ENCODE peak calls at places on chromosome 1, in eight cellular contexts. One of them, this sample, is unnamed.
A peak's percentile ranks its signal among the peaks of the same experiment; 100 is the strongest.

GRCh38 chr1:94543003-94543402 is 1.4 kb upstream of the F3 start:
- DNase-seq in esophagus muscularis mucosa: no peak
- DNase-seq in breast epithelium: no peak
- DNase-seq in stomach: no peak
- DNase-seq in HCT116: no peak
- DNase-seq in prostate gland: no peak
- DNase-seq in spleen: no peak
- DNase-seq in HepG2: no peak
- DNase-seq in this sample: no peak

GRCh38 chr1:44489481-44489880 is 84.4 kb downstream of the RNF220 start:
- DNase-seq in stomach: no peak
- DNase-seq in HepG2: no peak
- DNase-seq in prostate gland: no peak
- DNase-seq in breast epithelium: no peak
- DNase-seq in HCT116: no peak
- DNase-seq in spleen: no peak
- DNase-seq in esophagus muscularis mucosa: no peak
- DNase-seq in this sample: no peak

GRCh38 chr1:101137144-101138126 is 99.4 kb upstream of the S1PR1 start:
- DNase-seq in prostate gland: no peak
- DNase-seq in HepG2: peak; percentile 53
- DNase-seq in stomach: no peak
- DNase-seq in breast epithelium: no peak
- DNase-seq in esophagus muscularis mucosa: no peak
- DNase-seq in spleen: no peak
- DNase-seq in HCT116: no peak
- DNase-seq in this sample: no peak

GRCh38 chr1:107135466-107135865 is 5.4 kb upstream of the NTNG1 start:
- DNase-seq in HepG2: peak; percentile 3
- DNase-seq in stomach: no peak
- DNase-seq in prostate gland: no peak
- DNase-seq in HCT116: no peak
- DNase-seq in esophagus muscularis mucosa: no peak
- DNase-seq in spleen: no peak
- DNase-seq in breast epithelium: no peak
- DNase-seq in this sample: no peak

GRCh38 chr1:163535807-163536206 is 214.1 kb downstream of the NUF2 start:
- DNase-seq in HepG2: no peak
- DNase-seq in HCT116: peak; percentile 10
- DNase-seq in esophagus muscularis mucosa: no peak
- DNase-seq in breast epithelium: no peak
- DNase-seq in prostate gland: no peak
- DNase-seq in stomach: no peak
- DNase-seq in spleen: no peak
- DNase-seq in this sample: no peak

GRCh38 chr1:226653311-226653921 is 85.7 kb downstream of the ITPKB start:
- DNase-seq in spleen: peak; percentile 89
- DNase-seq in HCT116: no peak
- DNase-seq in esophagus muscularis mucosa: no peak
- DNase-seq in breast epithelium: no peak
- DNase-seq in stomach: no peak
- DNase-seq in prostate gland: no peak
- DNase-seq in HepG2: no peak
- DNase-seq in this sample: peak; percentile 60

GRCh38 chr1:215992620-215993019 is 425.5 kb downstream of the KCTD3 start:
- DNase-seq in spleen: no peak
- DNase-seq in HCT116: no peak
- DNase-seq in esophagus muscularis mucosa: no peak
- DNase-seq in prostate gland: no peak
- DNase-seq in HepG2: peak; percentile 1
- DNase-seq in stomach: no peak
- DNase-seq in breast epithelium: no peak
- DNase-seq in this sample: no peak

GRCh38 chr1:243748706-243749283 is 101.2 kb downstream of the AKT3 start:
- DNase-seq in breast epithelium: no peak
- DNase-seq in stomach: no peak
- DNase-seq in HepG2: peak; percentile 49
- DNase-seq in HCT116: peak; percentile 63
- DNase-seq in prostate gland: peak; percentile 61
- DNase-seq in esophagus muscularis mucosa: no peak
- DNase-seq in spleen: no peak
- DNase-seq in this sample: no peak

GRCh38 chr1:230857822-230858221 is 10.5 kb downstream of the C1orf198 start:
- DNase-seq in HCT116: no peak
- DNase-seq in HepG2: no peak
- DNase-seq in esophagus muscularis mucosa: no peak
- DNase-seq in stomach: no peak
- DNase-seq in breast epithelium: no peak
- DNase-seq in spleen: no peak
- DNase-seq in prostate gland: no peak
- DNase-seq in this sample: no peak

GRCh38 chr1:151060241-151061011 is at the start of gene MLLT11:
- DNase-seq in HCT116: no peak
- DNase-seq in stomach: no peak
- DNase-seq in spleen: peak; percentile 77
- DNase-seq in esophagus muscularis mucosa: no peak
- DNase-seq in prostate gland: peak; percentile 19
- DNase-seq in HepG2: no peak
- DNase-seq in breast epithelium: no peak
- DNase-seq in this sample: peak; percentile 35

GRCh38 chr1:27887215-27888035 is 15.1 kb downstream of the THEMIS2 start:
- DNase-seq in breast epithelium: peak; percentile 17
- DNase-seq in prostate gland: no peak
- DNase-seq in stomach: no peak
- DNase-seq in esophagus muscularis mucosa: no peak
- DNase-seq in HCT116: no peak
- DNase-seq in spleen: peak; percentile 81
- DNase-seq in HepG2: no peak
- DNase-seq in this sample: peak; percentile 59

DNA sequence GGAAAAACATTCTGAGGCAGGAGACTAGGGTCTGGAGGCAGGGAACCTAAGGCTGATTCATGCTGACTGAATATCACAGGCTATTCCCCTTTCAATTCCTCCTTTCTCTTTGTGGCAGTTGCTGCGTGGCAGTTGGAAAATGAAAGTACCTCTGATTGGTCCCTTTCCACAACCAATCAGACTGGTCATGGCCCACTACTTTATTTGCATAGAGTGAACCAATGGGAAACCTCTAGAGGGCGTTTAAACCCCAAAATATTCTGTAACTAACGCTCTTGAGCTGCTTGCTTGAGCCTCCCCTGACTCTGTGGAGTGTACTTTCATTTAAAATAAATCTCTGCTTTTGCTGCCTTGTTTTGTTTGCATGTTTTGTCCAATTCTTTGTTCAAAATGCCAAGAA is 27.7 kb upstream of the VN1R5 start:
- DNase-seq in spleen: no peak
- DNase-seq in stomach: no peak
- DNase-seq in HepG2: no peak
- DNase-seq in HCT116: no peak
- DNase-seq in prostate gland: no peak
- DNase-seq in esophagus muscularis mucosa: no peak
- DNase-seq in breast epithelium: no peak
- DNase-seq in this sample: no peak
- TF ChIP-seq POLR2AphosphoS5 in spleen: no peak
- TF ChIP-seq POLR2AphosphoS5 in stomach: no peak
- TF ChIP-seq POLR2AphosphoS5 in HepG2: no peak
- TF ChIP-seq POLR2AphosphoS5 in HCT116: no peak
- TF ChIP-seq POLR2AphosphoS5 in prostate gland: no peak
- TF ChIP-seq POLR2AphosphoS5 in esophagus muscularis mucosa: no peak
- TF ChIP-seq POLR2AphosphoS5 in breast epithelium: no peak
- TF ChIP-seq POLR2AphosphoS5 in this sample: no peak

GRCh38 chr1:235108185-235108593 is 20.4 kb downstream of the TOMM20 start:
- DNase-seq in spleen: no peak
- DNase-seq in HepG2: no peak
- DNase-seq in prostate gland: no peak
- DNase-seq in HCT116: no peak
- DNase-seq in stomach: no peak
- DNase-seq in esophagus muscularis mucosa: no peak
- DNase-seq in breast epithelium: no peak
- DNase-seq in this sample: no peak
- TF ChIP-seq POLR2A in spleen: no peak
- TF ChIP-seq POLR2A in HepG2: peak; percentile 34
- TF ChIP-seq POLR2A in prostate gland: no peak
- TF ChIP-seq POLR2A in HCT116: no peak
- TF ChIP-seq POLR2A in stomach: no peak
- TF ChIP-seq POLR2A in esophagus muscularis mucosa: no peak
- TF ChIP-seq POLR2A in breast epithelium: no peak
- TF ChIP-seq POLR2A in this sample: no peak

GRCh38 chr1:46136711-46137110 is 4.3 kb upstream of the PIK3R3 start:
- DNase-seq in breast epithelium: no peak
- DNase-seq in spleen: no peak
- DNase-seq in prostate gland: no peak
- DNase-seq in esophagus muscularis mucosa: no peak
- DNase-seq in HepG2: no peak
- DNase-seq in stomach: no peak
- DNase-seq in HCT116: no peak
- DNase-seq in this sample: no peak

GRCh38 chr1:46133181-46133658 is 791 bp upstream of the PIK3R3 start:
- DNase-seq in spleen: peak; percentile 93
- DNase-seq in prostate gland: no peak
- DNase-seq in breast epithelium: peak; percentile 55
- DNase-seq in HCT116: no peak
- DNase-seq in HepG2: no peak
- DNase-seq in esophagus muscularis mucosa: no peak
- DNase-seq in stomach: no peak
- DNase-seq in this sample: no peak

GRCh38 chr1:46132529-46133180 is at the start of gene PIK3R3:
- DNase-seq in breast epithelium: peak; percentile 98
- DNase-seq in prostate gland: peak; percentile 98
- DNase-seq in esophagus muscularis mucosa: peak; percentile 99
- DNase-seq in HCT116: peak; percentile 96
- DNase-seq in spleen: peak; percentile 97
- DNase-seq in stomach: peak; percentile 98
- DNase-seq in HepG2: peak; percentile 91
- DNase-seq in this sample: peak; percentile 97

GRCh38 chr1:46133946-46134345 is 1.5 kb upstream of the PIK3R3 start:
- DNase-seq in breast epithelium: no peak
- DNase-seq in prostate gland: no peak
- DNase-seq in esophagus muscularis mucosa: no peak
- DNase-seq in HepG2: no peak
- DNase-seq in stomach: no peak
- DNase-seq in HCT116: no peak
- DNase-seq in spleen: no peak
- DNase-seq in this sample: no peak

DNA sequence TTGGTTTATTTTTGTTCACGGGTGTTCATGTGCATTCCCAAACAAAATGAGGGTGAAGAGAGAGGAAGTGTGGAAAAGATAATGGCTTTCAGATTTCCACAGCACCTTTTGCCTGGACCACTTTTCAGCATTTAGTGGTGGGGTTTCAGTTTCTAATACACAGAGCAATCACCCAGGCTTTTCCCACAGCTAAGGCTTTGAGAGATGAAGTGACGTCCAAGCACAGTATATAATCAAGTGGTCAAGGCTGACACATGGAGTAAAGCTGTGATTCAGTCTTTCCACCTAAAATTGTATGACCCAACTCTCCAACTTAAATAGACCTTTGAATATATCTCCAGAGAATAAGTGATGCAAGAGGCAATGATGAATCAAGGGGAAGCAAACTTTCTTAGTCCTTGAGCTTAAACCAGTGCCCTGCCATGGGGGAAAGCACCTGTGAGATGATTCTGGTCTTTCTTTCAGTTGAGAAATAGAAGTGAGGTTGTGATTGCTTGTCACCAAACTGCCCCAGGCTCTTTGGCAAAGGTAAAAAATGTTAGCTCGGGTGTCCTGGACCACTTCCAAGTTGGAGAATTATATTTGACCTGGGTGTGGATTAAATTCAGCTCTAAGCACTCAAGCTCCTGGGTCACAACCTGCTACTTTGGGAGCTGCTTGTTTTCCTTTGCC is 2.4 kb upstream of the PIK3R3 start:
- DNase-seq in esophagus muscularis mucosa: no peak
- DNase-seq in HepG2: no peak
- DNase-seq in prostate gland: peak; percentile 59
- DNase-seq in stomach: no peak
- DNase-seq in spleen: no peak
- DNase-seq in HCT116: no peak
- DNase-seq in breast epithelium: no peak
- DNase-seq in this sample: no peak
- H3K4me1 ChIP-seq in esophagus muscularis mucosa: peaks cover 40% of the 10 kb centered on the region
- H3K4me1 ChIP-seq in HepG2: peaks cover 35% of the 10 kb centered on the region
- H3K4me1 ChIP-seq in prostate gland: no peaks in the 10 kb centered on the region
- H3K4me1 ChIP-seq in stomach: peaks cover 47% of the 10 kb centered on the region
- H3K4me1 ChIP-seq in spleen: peaks cover 44% of the 10 kb centered on the region
- H3K4me1 ChIP-seq in HCT116: peaks cover 18% of the 10 kb centered on the region
- H3K4me1 ChIP-seq in breast epithelium: no peaks in the 10 kb centered on the region
- H3K4me1 ChIP-seq in this sample: peaks cover 6% of the 10 kb centered on the region

GRCh38 chr1:67687198-67687545 is 2.2 kb downstream of the GADD45A start:
- DNase-seq in prostate gland: no peak
- DNase-seq in breast epithelium: no peak
- DNase-seq in stomach: no peak
- DNase-seq in HCT116: no peak
- DNase-seq in HepG2: no peak
- DNase-seq in esophagus muscularis mucosa: no peak
- DNase-seq in spleen: no peak
- DNase-seq in this sample: no peak

GRCh38 chr1:67688526-67689219 is 3.7 kb downstream of the GADD45A start:
- DNase-seq in esophagus muscularis mucosa: no peak
- DNase-seq in spleen: no peak
- DNase-seq in stomach: no peak
- DNase-seq in HepG2: no peak
- DNase-seq in HCT116: no peak
- DNase-seq in breast epithelium: no peak
- DNase-seq in prostate gland: no peak
- DNase-seq in this sample: no peak

GRCh38 chr1:67686272-67687197 is 1.5 kb downstream of the GADD45A start:
- DNase-seq in stomach: peak; percentile 82
- DNase-seq in spleen: peak; percentile 94
- DNase-seq in prostate gland: peak; percentile 88
- DNase-seq in HepG2: peak; percentile 89
- DNase-seq in HCT116: peak; percentile 91
- DNase-seq in breast epithelium: peak; percentile 54
- DNase-seq in esophagus muscularis mucosa: peak; percentile 94
- DNase-seq in this sample: peak; percentile 80

GRCh38 chr1:67689267-67690017 is 4.4 kb downstream of the GADD45A start:
- DNase-seq in HCT116: no peak
- DNase-seq in esophagus muscularis mucosa: no peak
- DNase-seq in HepG2: no peak
- DNase-seq in stomach: no peak
- DNase-seq in prostate gland: no peak
- DNase-seq in spleen: no peak
- DNase-seq in breast epithelium: no peak
- DNase-seq in this sample: no peak

DNA sequence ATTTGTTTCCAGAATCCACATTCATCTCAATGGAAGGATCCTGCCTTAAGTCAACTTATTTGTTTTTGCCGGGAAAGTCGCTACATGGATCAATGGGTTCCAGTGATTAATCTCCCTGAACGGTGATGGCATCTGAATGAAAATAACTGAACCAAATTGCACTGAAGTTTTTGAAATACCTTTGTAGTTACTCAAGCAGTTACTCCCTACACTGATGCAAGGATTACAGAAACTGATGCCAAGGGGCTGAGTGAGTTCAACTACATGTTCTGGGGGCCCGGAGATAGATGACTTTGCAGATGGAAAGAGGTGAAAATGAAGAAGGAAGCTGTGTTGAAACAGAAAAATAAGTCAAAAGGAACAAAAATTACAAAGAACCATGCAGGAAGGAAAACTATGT is 2.6 kb downstream of the GADD45A start:
- DNase-seq in esophagus muscularis mucosa: no peak
- DNase-seq in stomach: no peak
- DNase-seq in HepG2: peak; percentile 37
- DNase-seq in breast epithelium: no peak
- DNase-seq in spleen: no peak
- DNase-seq in prostate gland: no peak
- DNase-seq in HCT116: no peak
- DNase-seq in this sample: no peak
- TF ChIP-seq POLR2AphosphoS5 in esophagus muscularis mucosa: no peak
- TF ChIP-seq POLR2AphosphoS5 in stomach: no peak
- TF ChIP-seq POLR2AphosphoS5 in HepG2: no peak
- TF ChIP-seq POLR2AphosphoS5 in breast epithelium: no peak
- TF ChIP-seq POLR2AphosphoS5 in spleen: no peak
- TF ChIP-seq POLR2AphosphoS5 in prostate gland: no peak
- TF ChIP-seq POLR2AphosphoS5 in HCT116: no peak
- TF ChIP-seq POLR2AphosphoS5 in this sample: no peak